ENCODE peak calls at places on chromosomes 6 and 20, in seven cellular contexts. X, Z, R, I, A, S and H are unnamed samples. For H3K27me3 and H3K9me3, the result is how much of the 10 kb centered on the place peaks cover.

GRCh38 chr6:13574571-13575376 is at the start of gene SIRT5:
- DNase-seq in Z (peak), I (peak), R (peak), X (peak), S (peak), A (peak), H (peak)

GRCh38 chr6:111971866-111972532 is 81.9 kb upstream of the CCN6 start:
- DNase-seq in R (no peak), Z (no peak), I (no peak), A (no peak), X (no peak), S (no peak), H (no peak)

GRCh38 chr6:45884336-45884735 is 131.3 kb downstream of the CLIC5 start:
- DNase-seq in X (no peak), R (no peak), Z (no peak), S (no peak), I (no peak), A (no peak), H (no peak)

GRCh38 chr20:6108330-6108729 is 14.5 kb downstream of the FERMT1 start:
- DNase-seq in A (no peak), S (no peak), R (no peak), I (no peak), Z (no peak), X (no peak), H (no peak)

GRCh38 chr20:5480824-5481600 is 164.3 kb upstream of the PROKR2 start:
- DNase-seq in S (no peak), R (no peak), A (no peak), I (no peak), X (no peak), Z (no peak), H (no peak)

GRCh38 chr6:17101422-17102257 is at the start of gene STMND1:
- DNase-seq in I (no peak), S (no peak), R (no peak), Z (peak), A (peak), X (peak), H (peak)

GRCh38 chr6:44416103-44416502 is 28.6 kb downstream of the CDC5L start:
- DNase-seq in S (no peak), I (no peak), A (peak), R (no peak), Z (no peak), X (no peak), H (no peak)

GRCh38 chr6:148565931-148566663 is 180.7 kb upstream of the UST start:
- DNase-seq in R (no peak), I (no peak), S (no peak), X (no peak), Z (no peak), A (peak), H (no peak)

GRCh38 chr6:43964659-43965570 is 162.3 kb downstream of the MRPL14 start:
- DNase-seq in A (no peak), I (no peak), X (no peak), S (no peak), R (no peak), Z (no peak), H (no peak)

GRCh38 chr6:80528115-80528514 is 421.6 kb downstream of the BCKDHB start:
- DNase-seq in A (no peak), X (no peak), S (no peak), R (no peak), Z (no peak), I (no peak), H (no peak)

GRCh38 chr20:59007758-59008511 is 881 bp upstream of the CTSZ start:
- DNase-seq in I (no peak), S (no peak), A (peak), X (peak), Z (peak), R (no peak), H (no peak)

GRCh38 chr6:168122521-168122920 is 43.5 kb upstream of the FRMD1 start:
- DNase-seq in Z (no peak), R (no peak), S (no peak), I (no peak), A (no peak), X (no peak), H (no peak)

GRCh38 chr20:4544765-4545164 is 176.9 kb upstream of the PRND start:
- DNase-seq in X (no peak), I (no peak), A (no peak), S (no peak), Z (no peak), R (no peak), H (no peak)

GRCh38 chr6:43972915-43973304 is 154.3 kb downstream of the MRPL14 start:
- DNase-seq in Z (no peak), A (peak), I (no peak), X (peak), S (no peak), R (no peak), H (no peak)

GRCh38 chr6:15352229-15352628 is 106.4 kb downstream of the JARID2 start:
- DNase-seq in A (no peak), Z (no peak), S (no peak), R (no peak), X (no peak), I (no peak), H (no peak)

GRCh38 chr20:39016496-39016895 is 54.4 kb downstream of the DHX35 start:
- DNase-seq in R (no peak), X (no peak), A (no peak), S (no peak), I (no peak), Z (no peak), H (no peak)

GRCh38 chr6:166643907-166644590 is 17.0 kb upstream of the RPS6KA2 start:
- DNase-seq in R (no peak), Z (no peak), X (no peak), A (no peak), I (no peak), S (no peak), H (no peak)

GRCh38 chr6:12012231-12012565 is at the start of gene HIVEP1:
- DNase-seq in A (peak), X (peak), R (peak), S (no peak), Z (no peak), I (no peak), H (peak)

GRCh38 chr6:165049362-165049761 is 260.0 kb downstream of the C6orf118 start:
- DNase-seq in S (no peak), A (no peak), I (peak), R (peak), Z (no peak), X (peak), H (peak)

GRCh38 chr6:167748046-167748445 is 78.7 kb upstream of the AFDN start:
- DNase-seq in R (no peak), S (no peak), I (no peak), A (peak), X (no peak), Z (no peak), H (no peak)

GRCh38 chr20:10115021-10115420 is 80.2 kb downstream of the ANKEF1 start:
- DNase-seq in R (no peak), A (no peak), Z (no peak), X (no peak), S (no peak), I (no peak), H (no peak)

GRCh38 chr20:19401096-19401495 is 188.7 kb downstream of the SLC24A3 start:
- DNase-seq in I (no peak), Z (no peak), A (no peak), X (no peak), R (no peak), S (no peak), H (no peak)

GRCh38 chr6:139161817-139162284 is 27.0 kb downstream of the HECA start:
- DNase-seq in Z (no peak), A (no peak), I (no peak), R (peak), X (no peak), S (peak), H (no peak)

GRCh38 chr6:137111296-137112066 is 62.0 kb downstream of the IL22RA2 start:
- DNase-seq in A (no peak), X (no peak), Z (no peak), R (no peak), S (no peak), I (no peak), H (no peak)

GRCh38 chr6:52403627-52404026 is 16.5 kb upstream of the EFHC1 start:
- DNase-seq in X (no peak), Z (no peak), A (peak), I (no peak), S (no peak), R (no peak), H (no peak)

GRCh38 chr20:61628901-61629300 is 376.8 kb downstream of the CDH4 start:
- DNase-seq in X (no peak), Z (no peak), I (no peak), S (no peak), A (no peak), R (no peak), H (no peak)

GRCh38 chr6:101150226-101150625 is 243.3 kb upstream of the GRIK2 start:
- DNase-seq in Z (no peak), S (no peak), X (no peak), I (peak), A (no peak), R (no peak), H (no peak)

GRCh38 chr6:163501440-163501839 is 86.9 kb downstream of the QKI start:
- DNase-seq in Z (no peak), R (no peak), I (no peak), X (no peak), S (no peak), A (no peak), H (no peak)

GRCh38 chr6:100296810-100297544 is 167.7 kb downstream of the SIM1 start:
- DNase-seq in S (no peak), Z (no peak), I (no peak), X (no peak), R (no peak), A (no peak), H (no peak)

GRCh38 chr6:156545021-156545420 is 232.2 kb upstream of the ARID1B start:
- DNase-seq in R (no peak), Z (no peak), I (no peak), X (no peak), A (no peak), S (no peak), H (no peak)

GRCh38 chr6:156351346-156351966 is 425.7 kb upstream of the ARID1B start:
- DNase-seq in I (no peak), Z (no peak), R (no peak), A (no peak), S (no peak), X (no peak), H (no peak)

GRCh38 chr6:112058673-112059072 is 4.8 kb downstream of the CCN6 start:
- DNase-seq in I (no peak), A (no peak), Z (no peak), R (no peak), S (no peak), X (no peak), H (no peak)

GRCh38 chr6:65113581-65113980 is 593.4 kb downstream of the EYS start:
- DNase-seq in I (no peak), Z (no peak), S (no peak), A (no peak), X (no peak), R (no peak), H (no peak)

GRCh38 chr6:134741193-134741521 is 208.7 kb downstream of the ALDH8A1 start:
- DNase-seq in I (no peak), R (no peak), S (no peak), Z (no peak), X (no peak), A (no peak), H (no peak)

GRCh38 chr6:142842423-142843261 is 102.3 kb downstream of the HIVEP2 start:
- DNase-seq in Z (no peak), X (no peak), A (no peak), S (peak), I (no peak), R (peak), H (no peak)

GRCh38 chr20:61170521-61170920 is 81.5 kb upstream of the CDH4 start:
- DNase-seq in X (no peak), R (no peak), S (no peak), I (no peak), Z (no peak), A (no peak), H (no peak)

GRCh38 chr6:152004036-152004566 is 196.6 kb downstream of the ESR1 start:
- DNase-seq in X (no peak), I (no peak), R (peak), S (no peak), Z (no peak), A (no peak), H (no peak)

GRCh38 chr20:29410805-29411457 is 1846.5 kb upstream of the DEFB115 start:
- DNase-seq in A (no peak), R (no peak), S (no peak), Z (no peak), I (no peak), X (peak), H (no peak)

DNA sequence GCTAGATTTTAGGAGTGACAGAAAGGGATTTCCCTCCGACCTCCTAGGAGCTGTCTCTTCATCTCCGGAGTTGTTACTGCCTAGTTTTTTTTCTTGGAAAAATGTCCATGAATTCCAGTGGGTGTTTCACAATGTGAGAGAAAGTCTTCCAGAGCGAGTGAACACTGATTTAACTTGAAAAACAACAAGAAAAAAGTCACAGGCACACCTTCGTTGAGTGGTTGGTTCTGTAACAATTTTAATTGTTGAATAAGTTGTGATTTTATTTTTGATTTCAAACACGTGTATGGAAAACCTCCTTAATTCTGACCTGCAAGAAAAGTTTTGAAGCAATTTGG is 2.9 kb downstream of the TFAP2C start:
- DNase-seq in R (no peak), S (no peak), Z (no peak), I (no peak), A (no peak), X (no peak), H (no peak)
- H3K27me3 ChIP-seq in R (under half), S (under half), Z (half or more), I (under half), A (half or more), X (under half), H (under half)

DNA sequence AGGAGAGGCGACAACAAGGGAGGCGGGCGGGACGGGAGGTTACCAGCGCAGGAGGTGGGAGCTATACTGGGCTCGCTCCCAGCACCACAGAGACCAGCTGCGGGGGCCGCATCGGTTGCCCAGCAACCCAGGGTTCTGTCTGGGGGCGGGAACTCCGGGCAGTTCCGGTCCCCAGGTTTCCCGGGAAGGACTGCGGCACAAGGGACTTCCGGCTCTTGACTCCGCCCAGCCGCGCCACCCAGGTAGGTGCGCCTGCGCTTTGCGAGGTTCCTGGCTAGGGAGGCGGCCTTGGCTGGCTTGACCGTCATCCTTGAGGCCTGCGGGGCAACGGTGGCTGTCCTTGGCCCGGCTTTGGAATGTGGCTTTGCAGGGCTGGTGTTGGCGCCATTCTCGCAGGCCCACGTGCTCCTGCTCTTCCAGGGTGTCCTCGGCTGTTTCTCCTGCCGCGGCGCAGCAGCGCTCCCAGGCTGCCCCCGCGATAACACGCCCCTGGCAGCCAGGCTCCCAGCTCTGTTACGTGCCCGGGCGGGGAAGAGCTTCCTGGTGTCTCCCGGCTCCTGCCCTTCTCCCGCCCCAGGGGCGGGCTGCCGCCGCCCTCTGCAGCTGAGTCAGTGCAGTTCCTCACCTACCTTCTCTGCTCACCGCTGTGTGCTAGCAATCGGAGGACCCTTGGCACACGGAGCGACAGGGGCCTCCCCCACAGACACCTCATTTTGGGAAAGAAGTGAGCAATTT is at the start of gene RSPH3:
- DNase-seq in S (peak), Z (peak), R (peak), I (peak), A (peak), X (peak), H (peak)
- H3K9me3 ChIP-seq in S (under half), Z (under half), R (under half), I (under half), A (under half), X (under half), H (under half)

GRCh38 chr20:63256954-63257353 is 2.7 kb upstream of the NKAIN4 start:
- DNase-seq in Z (no peak), S (no peak), A (no peak), R (no peak), X (no peak), I (no peak), H (no peak)

GRCh38 chr20:63258826-63259225 is 4.6 kb upstream of the NKAIN4 start:
- DNase-seq in S (no peak), R (no peak), X (no peak), Z (no peak), I (no peak), A (no peak), H (no peak)

GRCh38 chr20:63255911-63256704 is 1.8 kb upstream of the NKAIN4 start:
- DNase-seq in X (no peak), Z (no peak), A (no peak), R (no peak), I (no peak), S (no peak), H (no peak)

GRCh38 chr20:63259734-63260460 is 5.6 kb upstream of the NKAIN4 start:
- DNase-seq in X (no peak), A (no peak), Z (no peak), R (no peak), S (no peak), I (no peak), H (no peak)

GRCh38 chr20:63257629-63258028 is 3.4 kb upstream of the NKAIN4 start:
- DNase-seq in S (no peak), I (no peak), X (no peak), Z (no peak), R (no peak), A (no peak), H (no peak)
- H3K27me3 ChIP-seq in S (under half), I (half or more), X (under half), Z (half or more), R (half or more), A (half or more), H (half or more)

DNA sequence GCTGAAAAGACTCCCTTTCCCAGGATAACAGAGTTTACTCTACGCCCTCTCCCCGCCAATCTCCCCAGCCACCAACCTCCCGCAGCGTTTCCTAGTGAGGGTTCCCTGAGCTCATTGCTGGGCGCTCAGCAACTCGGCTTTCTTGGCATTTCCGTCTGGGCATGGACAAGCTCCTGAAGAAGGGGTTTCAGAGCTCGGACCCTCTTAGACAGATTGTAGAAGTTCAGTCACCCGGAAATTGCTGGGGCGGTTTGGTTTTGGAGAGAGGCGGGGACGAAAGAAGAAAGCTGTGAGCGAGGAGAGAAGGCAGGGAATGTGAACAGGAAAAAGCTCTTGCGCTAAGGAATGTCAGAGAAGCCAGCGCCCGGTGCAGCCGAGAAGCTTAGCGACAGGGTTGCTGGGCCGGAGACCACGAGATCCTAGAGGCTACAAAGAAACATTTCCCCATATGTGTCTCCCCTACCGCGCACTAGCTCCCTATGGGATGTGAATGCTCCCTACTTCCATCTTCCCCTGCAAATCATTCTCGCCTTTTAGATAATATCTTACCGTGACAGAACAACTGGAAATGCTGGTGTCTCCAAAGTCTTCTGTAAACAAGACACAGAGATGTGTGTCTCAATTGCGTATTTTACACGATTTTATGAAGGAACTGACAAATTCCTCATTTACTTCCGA is 15.8 kb downstream of the POM121L2 start:
- DNase-seq in I (no peak), Z (no peak), X (no peak), R (no peak), A (no peak), S (no peak), H (peak)
- H3K9me3 ChIP-seq in I (under half), Z (under half), X (under half), R (under half), A (under half), S (under half), H (under half)

DNA sequence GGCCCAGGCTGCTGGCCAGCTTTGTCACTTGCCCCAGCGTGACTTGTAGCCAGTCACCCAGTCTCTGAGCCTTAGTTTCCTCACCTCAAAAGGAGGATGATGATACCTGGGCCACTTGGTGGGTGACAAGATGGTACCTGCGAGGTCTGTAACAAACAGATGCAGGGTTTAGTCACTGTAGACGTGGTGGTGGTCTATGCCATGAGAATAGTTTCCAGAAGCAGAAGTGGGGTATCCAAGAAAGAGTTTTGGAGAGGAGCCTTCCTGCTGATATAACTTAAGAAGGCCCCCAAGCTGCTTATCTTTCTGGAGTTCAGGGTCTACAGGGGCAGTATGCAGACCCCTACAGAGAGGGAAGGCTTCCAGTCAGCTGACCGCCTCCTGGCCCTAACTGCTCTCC is 3.1 kb upstream of the FOXF2 start:
- DNase-seq in I (no peak), Z (no peak), A (no peak), X (no peak), R (no peak), S (no peak), H (no peak)
- H3K27me3 ChIP-seq in I (under half), Z (half or more), A (half or more), X (half or more), R (half or more), S (under half), H (under half)